ENCODE peak calls at places on chromosomes 13 and 19, in four cellular contexts. M is GM13976, G is transverse colon, V is ascending aorta. Z is an unnamed sample.

GRCh38 chr19:56142087-56142787 is 1.1 kb downstream of the ZNF444 start:
- DNase-seq in G (peak; percentile 64), V (no peak), M (no peak), Z (no peak)

GRCh38 chr13:43230989-43231388 is 207.6 kb downstream of the DNAJC15 start:
- DNase-seq in G (no peak), M (no peak), V (no peak), Z (no peak)

GRCh38 chr19:48344892-48345291 is 18.8 kb downstream of the TMEM143 start:
- DNase-seq in G (no peak), M (no peak), V (no peak), Z (no peak)

GRCh38 chr19:40467007-40467565 is 285 bp downstream of the SPTBN4 start:
- DNase-seq in G (no peak), V (no peak), M (no peak), Z (no peak)

GRCh38 chr19:14563989-14564650 is 7.7 kb downstream of the NDUFB7 start:
- DNase-seq in V (no peak), M (peak; percentile 79), G (no peak), Z (peak; percentile 82)

GRCh38 chr13:43448605-43449004 is 338.2 kb downstream of the ENOX1 start:
- DNase-seq in G (no peak), V (no peak), M (no peak), Z (no peak)

GRCh38 chr13:100461309-100462035 is 127.1 kb downstream of the GGACT start:
- DNase-seq in M (no peak), V (no peak), G (no peak), Z (no peak)

GRCh38 chr19:44499962-44500949 is at the start of gene ZNF180:
- DNase-seq in M (peak; percentile 98), V (peak; percentile 95), G (peak; percentile 96), Z (peak; percentile 98)

GRCh38 chr13:108917581-108917980 is 288.2 kb downstream of the MYO16 start:
- DNase-seq in M (no peak), G (no peak), V (no peak), Z (no peak)

GRCh38 chr13:30934381-30934780 is 1.9 kb downstream of the TEX26 start:
- DNase-seq in G (no peak), V (no peak), M (no peak), Z (no peak)

GRCh38 chr19:23075031-23075733 is 41.6 kb upstream of the ZNF730 start:
- DNase-seq in V (peak; percentile 70), M (peak; percentile 34), G (peak; percentile 19), Z (peak; percentile 24)
- TF ChIP-seq CTCF in V (no peak), M (no peak), G (no peak), Z (no peak)

GRCh38 chr13:24680258-24680920 is at the start of gene ATP12A:
- DNase-seq in M (peak; percentile 55), G (peak; percentile 42), V (no peak), Z (peak; percentile 62)
- TF ChIP-seq CTCF in M (no peak), G (no peak), V (no peak), Z (peak; percentile 29)

DNA sequence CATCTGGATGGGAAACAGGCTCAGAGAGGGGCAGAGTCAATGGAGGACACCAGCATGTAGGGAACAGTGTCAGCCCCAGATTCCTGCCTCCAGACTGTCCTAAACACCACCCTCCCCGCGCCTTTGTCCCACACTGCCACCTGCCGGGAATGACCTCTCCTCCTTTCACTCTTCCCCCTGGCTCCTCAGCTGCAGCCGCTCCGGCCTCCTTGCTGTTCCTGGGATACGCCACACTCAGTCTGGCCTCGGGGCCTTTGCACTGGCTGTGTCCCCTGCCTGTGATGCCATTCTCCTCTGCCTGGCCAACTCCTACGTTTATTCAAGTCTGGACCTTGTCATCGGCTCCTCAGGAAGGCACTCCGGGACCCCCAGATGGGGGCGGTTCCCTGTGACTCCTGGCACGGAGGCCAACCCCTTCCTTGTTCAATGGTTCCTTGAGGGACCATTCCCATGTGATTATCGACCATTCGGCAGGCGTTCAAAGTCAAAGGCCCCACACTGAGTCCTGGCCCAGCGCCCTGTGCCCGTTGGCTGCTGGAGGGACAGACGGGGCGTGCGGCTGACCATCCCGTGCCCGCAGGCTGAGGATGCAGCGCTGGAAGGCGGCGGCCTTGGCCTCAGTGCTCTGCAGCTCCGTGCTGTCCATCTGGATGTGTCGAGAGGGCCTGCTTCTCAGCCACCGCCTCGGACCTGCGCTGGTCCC is 15.8 kb downstream of the FUT6 start:
- DNase-seq in G (peak; percentile 54), M (no peak), V (no peak), Z (no peak)
- TF ChIP-seq CTCF in G (peak; percentile 22), M (no peak), V (no peak), Z (no peak)

GRCh38 chr13:52809310-52809769 is 39.1 kb downstream of the PCDH8 start:
- DNase-seq in V (no peak), G (peak; percentile 61), M (peak; percentile 79), Z (peak; percentile 76)
- TF ChIP-seq CTCF in V (no peak), G (peak; percentile 49), M (peak; percentile 65), Z (peak; percentile 74)

GRCh38 chr19:7494416-7495098 is 5.7 kb upstream of the PEX11G start:
- DNase-seq in V (no peak), M (no peak), G (no peak), Z (no peak)

GRCh38 chr19:7488736-7489353 is at the start of gene PEX11G:
- DNase-seq in V (peak; percentile 93), G (peak; percentile 96), M (peak; percentile 100), Z (peak; percentile 89)

GRCh38 chr19:7486923-7487322 is 1.9 kb downstream of the PEX11G start:
- DNase-seq in M (no peak), V (no peak), G (no peak), Z (no peak)

GRCh38 chr19:7492142-7493055 is 3.6 kb upstream of the PEX11G start:
- DNase-seq in G (no peak), M (no peak), V (no peak), Z (peak; percentile 88)

GRCh38 chr19:7489609-7490044 is 792 bp upstream of the PEX11G start:
- DNase-seq in M (peak; percentile 13), V (no peak), G (peak; percentile 61), Z (no peak)
- TF ChIP-seq CTCF in M (no peak), V (no peak), G (peak; percentile 18), Z (no peak)